ENCODE peak calls at places on chromosomes 5 and 9, in ten cellular contexts. K is A549; O is uterus; Y is CD4-positive, alpha-beta memory T cell; U is body of pancreas; P is cardiac muscle cell; L is aorta; V is transverse colon; F is upper lobe of left lung; T is breast epithelium. Z is an unnamed sample.
A peak's percentile ranks its signal among the peaks of the same experiment; 100 is the strongest.

GRCh38 chr9:132622144-132622543 is 39.7 kb downstream of the BARHL1 start:
- DNase-seq in O (no peak), V (no peak), T (no peak), U (no peak), P (peak; percentile 58), K (no peak), Y (no peak), F (peak; percentile 72), L (no peak), Z (no peak)

GRCh38 chr9:14992025-14992424 is 81.8 kb upstream of the FREM1 start:
- DNase-seq in P (no peak), U (no peak), K (no peak), V (no peak), L (no peak), Y (peak; percentile 45), T (no peak), F (no peak), O (no peak), Z (no peak)

GRCh38 chr9:21331676-21332402 is 3.4 kb downstream of the KLHL9 start:
- DNase-seq in L (no peak), V (no peak), F (no peak), T (no peak), P (no peak), O (no peak), K (no peak), Y (no peak), U (no peak), Z (no peak)

GRCh38 chr5:159341914-159342313 is 11.6 kb upstream of the IL12B start:
- DNase-seq in L (no peak), V (peak; percentile 42), K (peak; percentile 61), U (peak; percentile 53), O (no peak), P (peak; percentile 70), T (peak; percentile 60), F (peak; percentile 92), Y (peak; percentile 74), Z (no peak)

GRCh38 chr9:7500521-7500920 is 299.1 kb downstream of the DMAC1 start:
- DNase-seq in L (no peak), T (no peak), F (no peak), Y (no peak), O (no peak), U (no peak), P (no peak), V (no peak), K (no peak), Z (no peak)

GRCh38 chr5:68080282-68081050 is 135.1 kb upstream of the PIK3R1 start:
- DNase-seq in P (no peak), T (no peak), K (no peak), Y (no peak), V (no peak), L (no peak), O (no peak), F (no peak), U (no peak), Z (no peak)

GRCh38 chr9:2787065-2787464 is 56.8 kb downstream of the PUM3 start:
- DNase-seq in T (no peak), F (no peak), L (no peak), Y (no peak), O (no peak), K (no peak), P (peak; percentile 43), V (no peak), U (no peak), Z (no peak)

GRCh38 chr9:24090566-24090965 is 264.5 kb upstream of the ELAVL2 start:
- DNase-seq in O (no peak), F (no peak), Y (no peak), U (no peak), K (no peak), T (no peak), P (no peak), L (no peak), V (no peak), Z (no peak)

GRCh38 chr5:59759600-59760357 is 133.7 kb downstream of the PDE4D start:
- DNase-seq in O (no peak), L (no peak), Y (no peak), V (no peak), U (no peak), T (no peak), K (peak; percentile 49), P (no peak), F (no peak), Z (no peak)

GRCh38 chr5:90096415-90097081 is 313.0 kb downstream of the CETN3 start:
- DNase-seq in L (no peak), Y (no peak), O (peak; percentile 51), V (no peak), K (peak; percentile 5), P (peak; percentile 78), U (no peak), F (no peak), T (no peak), Z (no peak)

GRCh38 chr5:1789838-1790462 is 9.7 kb downstream of the MRPL36 start:
- DNase-seq in T (peak; percentile 9), K (no peak), V (no peak), F (no peak), L (peak; percentile 34), U (no peak), O (no peak), P (peak; percentile 65), Y (no peak), Z (no peak)

GRCh38 chr5:117679046-117679445 is 1104.4 kb upstream of the SEMA6A start:
- DNase-seq in O (no peak), T (no peak), L (no peak), U (no peak), K (no peak), Y (no peak), V (no peak), F (no peak), P (no peak), Z (no peak)

GRCh38 chr5:128765448-128766061 is 199.7 kb upstream of the SLC27A6 start:
- DNase-seq in V (no peak), F (no peak), T (no peak), U (no peak), O (no peak), Y (no peak), P (no peak), L (peak; percentile 71), K (no peak), Z (no peak)

DNA sequence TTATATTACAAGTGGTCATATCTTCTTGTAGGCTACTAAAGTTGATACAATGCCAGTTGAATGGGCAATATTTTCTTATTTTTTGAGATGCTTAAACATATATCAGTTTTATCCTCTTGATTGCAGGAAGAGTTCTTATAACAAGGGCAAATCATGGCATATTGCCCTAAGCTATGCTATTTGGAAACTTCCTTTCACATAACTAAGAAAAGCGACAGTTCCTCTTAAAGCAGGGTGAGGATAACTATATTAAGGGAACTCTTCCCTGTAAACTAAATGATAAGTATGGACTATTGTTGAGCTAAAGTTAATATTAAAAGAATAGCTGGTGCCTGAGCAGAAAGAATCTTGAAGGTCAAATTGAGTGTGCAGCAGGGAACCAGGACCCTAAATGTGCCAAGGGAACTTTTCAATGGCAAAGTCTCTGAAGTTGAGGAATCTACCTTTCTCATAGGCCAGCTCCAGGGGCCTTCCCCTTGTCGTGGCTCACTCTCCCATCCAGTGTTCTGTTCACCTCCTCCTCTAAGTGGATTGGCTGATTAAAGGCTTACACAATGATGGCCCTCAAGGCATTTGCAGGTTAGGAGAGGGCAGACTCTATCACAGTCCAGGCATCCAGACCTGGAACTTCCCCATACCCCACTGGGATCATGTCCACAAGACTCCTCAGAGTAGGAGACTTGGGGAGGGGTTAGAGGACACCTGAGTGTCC is 26.8 kb downstream of the FYB1 start:
- DNase-seq in T (no peak), F (no peak), V (no peak), L (no peak), U (no peak), K (no peak), P (no peak), O (no peak), Y (no peak), Z (no peak)
- H3K27ac ChIP-seq in T (no peak overlapping the region), F (no peak overlapping the region), V (no peak overlapping the region), L (no peak overlapping the region), U (no peak overlapping the region), K (peak overlapping the region; percentile 92), P (no peak overlapping the region), O (no peak overlapping the region), Y (peak overlapping the region; percentile 59), Z (no peak overlapping the region)

GRCh38 chr5:133066045-133066444 is 14.2 kb downstream of the HSPA4 start:
- DNase-seq in Y (no peak), L (no peak), V (no peak), O (no peak), F (no peak), U (no peak), K (no peak), P (no peak), T (no peak), Z (no peak)
- H3K27ac ChIP-seq in Y (no peak overlapping the region), L (no peak overlapping the region), V (no peak overlapping the region), O (no peak overlapping the region), F (no peak overlapping the region), U (no peak overlapping the region), K (no peak overlapping the region), P (peak overlapping the region; percentile 86), T (no peak overlapping the region), Z (no peak overlapping the region)

GRCh38 chr5:81856948-81857928 is 106.3 kb upstream of the SSBP2 start:
- DNase-seq in O (peak; percentile 46), F (peak; percentile 76), U (peak; percentile 83), T (peak; percentile 72), V (peak; percentile 38), P (no peak), Y (no peak), L (peak; percentile 81), K (no peak), Z (peak; percentile 85)
- H3K27ac ChIP-seq in O (peak overlapping the region; percentile 39), F (peak overlapping the region; percentile 67), U (peak overlapping the region; percentile 63), T (peak overlapping the region; percentile 83), V (no peak overlapping the region), P (peak overlapping the region; percentile 76), Y (no peak overlapping the region), L (peak overlapping the region; percentile 98), K (peak overlapping the region; percentile 54), Z (peak overlapping the region; percentile 71)

GRCh38 chr9:37542488-37542887 is 33.7 kb downstream of the FBXO10 start:
- DNase-seq in F (no peak), U (no peak), L (no peak), O (no peak), K (no peak), P (no peak), Y (no peak), V (no peak), T (no peak), Z (no peak)

GRCh38 chr9:37539634-37540033 is 36.5 kb downstream of the FBXO10 start:
- DNase-seq in Y (no peak), O (no peak), P (no peak), T (no peak), K (no peak), L (no peak), V (no peak), U (no peak), F (no peak), Z (no peak)

GRCh38 chr9:37542895-37543294 is 33.3 kb downstream of the FBXO10 start:
- DNase-seq in Y (no peak), O (no peak), T (no peak), V (no peak), K (no peak), P (no peak), L (no peak), U (no peak), F (no peak), Z (no peak)

GRCh38 chr9:37541465-37541864 is 34.7 kb downstream of the FBXO10 start:
- DNase-seq in L (no peak), T (no peak), Y (no peak), V (no peak), U (no peak), O (no peak), F (no peak), K (no peak), P (no peak), Z (no peak)

DNA sequence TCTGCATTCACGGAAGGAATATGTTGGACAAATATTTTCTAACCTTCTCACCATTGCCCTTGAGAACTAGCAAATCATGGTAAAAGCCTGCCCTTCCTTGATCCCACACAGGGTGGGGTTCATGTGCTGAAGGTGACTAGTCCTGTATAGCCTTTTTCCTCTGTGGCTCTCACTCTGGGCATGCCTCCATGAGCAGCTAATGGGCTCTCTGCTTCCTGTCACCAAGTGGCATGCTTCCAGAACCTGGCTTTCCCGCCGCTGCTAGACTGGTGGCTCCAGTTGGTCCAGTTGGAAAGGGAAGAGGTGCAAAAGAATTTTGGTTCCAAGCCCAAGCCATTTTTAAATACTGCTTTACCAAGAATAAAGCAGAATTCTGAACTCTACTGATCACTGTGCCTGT is 35.5 kb downstream of the FBXO10 start:
- DNase-seq in T (peak; percentile 70), F (peak; percentile 59), Y (no peak), O (no peak), K (no peak), L (no peak), P (no peak), U (peak; percentile 82), V (peak; percentile 53), Z (no peak)
- H3K27ac ChIP-seq in T (peak overlapping the region; percentile 43), F (no peak overlapping the region), Y (no peak overlapping the region), O (no peak overlapping the region), K (no peak overlapping the region), L (peak overlapping the region; percentile 3), P (no peak overlapping the region), U (peak overlapping the region; percentile 11), V (no peak overlapping the region), Z (no peak overlapping the region)

Z was measured in coronary artery.